ENCODE peak calls at places on chromosomes 12 and 14, in eight cellular contexts. N is upper lobe of left lung, Z is body of pancreas, G is A549, U is HCT116, J is HepG2, C is heart left ventricle, S is GM12878. H is an unnamed sample.
A peak's percentile ranks its signal among the peaks of the same experiment; 100 is the strongest.

GRCh38 chr12:40226652-40227051 is 1.9 kb downstream of the LRRK2 start:
- ATAC-seq in N (peak; percentile 74), Z (peak; percentile 77), G (peak; percentile 75), U (no peak), J (no peak), C (peak; percentile 78), S (peak; percentile 37), H (peak; percentile 77)

GRCh38 chr14:98069712-98070133 is 1202.3 kb downstream of the BCL11B start:
- ATAC-seq in N (peak; percentile 40), Z (peak; percentile 89), G (no peak), U (no peak), J (no peak), C (peak; percentile 7), S (no peak), H (no peak)

GRCh38 chr12:131388164-131388795 is 322.6 kb upstream of the SFSWAP start:
- ATAC-seq in N (no peak), Z (no peak), G (no peak), U (no peak), J (no peak), C (no peak), S (no peak), H (no peak)

GRCh38 chr12:53365245-53365904 is 14.6 kb upstream of the SP1 start:
- ATAC-seq in N (peak; percentile 88), Z (no peak), G (peak; percentile 76), U (peak; percentile 13), J (peak; percentile 52), C (peak; percentile 77), S (peak; percentile 36), H (peak; percentile 82)

GRCh38 chr14:89495718-89496117 is 78.7 kb upstream of the FOXN3 start:
- ATAC-seq in N (no peak), Z (no peak), G (no peak), U (no peak), J (no peak), C (no peak), S (no peak), H (no peak)

GRCh38 chr14:101410126-101410525 is 151.2 kb upstream of the DIO3 start:
- ATAC-seq in N (no peak), Z (no peak), G (no peak), U (no peak), J (no peak), C (no peak), S (no peak), H (no peak)

GRCh38 chr12:51836012-51836832 is 12.3 kb downstream of the FIGNL2 start:
- ATAC-seq in N (no peak), Z (peak; percentile 24), G (no peak), U (peak; percentile 72), J (no peak), C (no peak), S (no peak), H (no peak)

GRCh38 chr12:26795899-26796298 is 37.1 kb downstream of the ITPR2 start:
- ATAC-seq in N (no peak), Z (no peak), G (no peak), U (no peak), J (no peak), C (no peak), S (no peak), H (no peak)

GRCh38 chr14:33404054-33404453 is 465.4 kb downstream of the NPAS3 start:
- ATAC-seq in N (peak; percentile 71), Z (no peak), G (no peak), U (no peak), J (no peak), C (no peak), S (no peak), H (no peak)

GRCh38 chr12:6457220-6457945 is 5.5 kb downstream of the TAPBPL start:
- ATAC-seq in N (no peak), Z (no peak), G (no peak), U (no peak), J (no peak), C (no peak), S (no peak), H (no peak)

GRCh38 chr12:84247931-84248330 is 664.7 kb downstream of the SLC6A15 start:
- ATAC-seq in N (no peak), Z (no peak), G (no peak), U (no peak), J (no peak), C (no peak), S (no peak), H (no peak)

GRCh38 chr12:122129131-122129530 is 44.9 kb downstream of the IL31 start:
- ATAC-seq in N (no peak), Z (no peak), G (no peak), U (no peak), J (no peak), C (no peak), S (no peak), H (no peak)

GRCh38 chr12:62602445-62603060 is 135.9 kb downstream of the MON2 start:
- ATAC-seq in N (peak; percentile 93), Z (peak; percentile 84), G (peak; percentile 84), U (peak; percentile 72), J (peak; percentile 76), C (peak; percentile 91), S (peak; percentile 79), H (peak; percentile 89)

GRCh38 chr12:95085612-95086011 is 12.2 kb upstream of the NR2C1 start:
- ATAC-seq in N (no peak), Z (no peak), G (no peak), U (no peak), J (no peak), C (no peak), S (peak; percentile 46), H (no peak)

GRCh38 chr14:101333335-101334280 is 227.7 kb upstream of the DIO3 start:
- ATAC-seq in N (no peak), Z (no peak), G (no peak), U (no peak), J (no peak), C (no peak), S (no peak), H (no peak)

GRCh38 chr12:89468017-89468416 is 56.6 kb downstream of the GALNT4 start:
- ATAC-seq in N (no peak), Z (no peak), G (no peak), U (no peak), J (no peak), C (no peak), S (no peak), H (no peak)

GRCh38 chr12:24835377-24835776 is 113.5 kb downstream of the BCAT1 start:
- ATAC-seq in N (no peak), Z (no peak), G (no peak), U (no peak), J (no peak), C (no peak), S (no peak), H (no peak)
- TF ChIP-seq POLR2A in N (no peak), Z (no peak), G (no peak), U (no peak), J (no peak), C (no peak), S (no peak), H (no peak)

GRCh38 chr12:49707127-49707811 is at the start of gene FMNL3:
- ATAC-seq in N (peak; percentile 98), Z (peak; percentile 99), G (peak; percentile 95), U (peak; percentile 98), J (peak; percentile 94), C (peak; percentile 97), S (peak; percentile 82), H (peak; percentile 98)

GRCh38 chr12:49703647-49704137 is 3.5 kb downstream of the FMNL3 start:
- ATAC-seq in N (no peak), Z (no peak), G (no peak), U (no peak), J (no peak), C (no peak), S (peak; percentile 48), H (no peak)

GRCh38 chr12:49706351-49707126 is 666 bp downstream of the FMNL3 start:
- ATAC-seq in N (peak; percentile 41), Z (peak; percentile 4), G (peak; percentile 22), U (peak; percentile 3), J (peak; percentile 32), C (peak; percentile 12), S (peak; percentile 24), H (peak; percentile 17)

GRCh38 chr12:49707812-49708147 is 575 bp upstream of the FMNL3 start:
- ATAC-seq in N (no peak), Z (peak; percentile 3), G (peak; percentile 11), U (peak; percentile 2), J (no peak), C (no peak), S (no peak), H (no peak)

DNA sequence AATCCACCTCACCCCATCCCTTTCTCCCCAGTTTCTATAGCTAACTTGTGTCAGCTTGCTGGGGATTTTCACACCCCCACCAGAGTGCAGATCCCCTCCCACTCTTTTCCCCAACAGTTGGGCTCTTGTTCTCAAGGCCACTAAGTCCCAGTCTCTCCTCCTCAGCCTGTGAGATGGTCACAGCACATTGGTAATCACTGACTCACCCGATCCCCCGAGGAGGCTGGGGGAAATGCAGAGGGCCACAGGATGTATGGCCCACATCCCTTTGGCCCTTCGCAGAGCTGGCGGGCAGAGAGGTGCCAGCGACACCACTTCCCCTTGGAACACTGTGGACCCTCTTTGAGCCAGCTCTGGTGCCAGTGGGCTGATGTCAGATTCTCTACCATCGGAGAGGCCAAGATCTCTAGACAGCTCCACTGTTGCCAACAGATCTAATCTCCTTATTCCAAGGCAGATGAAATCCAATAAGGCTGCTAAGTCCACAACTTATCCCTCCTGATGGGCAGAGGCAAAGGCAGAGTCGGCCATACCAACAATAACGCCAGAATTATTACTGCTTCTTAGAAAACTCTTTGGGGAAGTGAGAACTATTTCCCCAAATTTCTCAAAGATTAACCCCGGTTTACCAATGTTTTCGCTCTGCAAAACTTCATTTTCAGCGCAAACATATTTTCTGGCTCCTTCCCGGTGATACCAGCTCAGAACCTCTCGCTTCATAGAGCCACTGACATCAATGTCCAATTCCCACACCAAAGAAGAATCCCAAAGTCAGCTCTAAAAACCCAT is 1.5 kb downstream of the FMNL3 start:
- ATAC-seq in N (no peak), Z (no peak), G (no peak), U (no peak), J (no peak), C (peak; percentile 49), S (peak; percentile 50), H (no peak)
- TF ChIP-seq POLR2A in N (no peak), Z (peak; percentile 25), G (no peak), U (no peak), J (no peak), C (no peak), S (peak; percentile 80), H (no peak)

GRCh38 chr12:24909667-24910066 is 39.2 kb downstream of the BCAT1 start:
- ATAC-seq in N (peak; percentile 89), Z (peak; percentile 81), G (peak; percentile 76), U (no peak), J (no peak), C (peak; percentile 68), S (peak; percentile 50), H (peak; percentile 77)
- TF ChIP-seq POLR2A in N (no peak), Z (peak; percentile 14), G (no peak), U (no peak), J (no peak), C (no peak), S (no peak), H (no peak)

DNA sequence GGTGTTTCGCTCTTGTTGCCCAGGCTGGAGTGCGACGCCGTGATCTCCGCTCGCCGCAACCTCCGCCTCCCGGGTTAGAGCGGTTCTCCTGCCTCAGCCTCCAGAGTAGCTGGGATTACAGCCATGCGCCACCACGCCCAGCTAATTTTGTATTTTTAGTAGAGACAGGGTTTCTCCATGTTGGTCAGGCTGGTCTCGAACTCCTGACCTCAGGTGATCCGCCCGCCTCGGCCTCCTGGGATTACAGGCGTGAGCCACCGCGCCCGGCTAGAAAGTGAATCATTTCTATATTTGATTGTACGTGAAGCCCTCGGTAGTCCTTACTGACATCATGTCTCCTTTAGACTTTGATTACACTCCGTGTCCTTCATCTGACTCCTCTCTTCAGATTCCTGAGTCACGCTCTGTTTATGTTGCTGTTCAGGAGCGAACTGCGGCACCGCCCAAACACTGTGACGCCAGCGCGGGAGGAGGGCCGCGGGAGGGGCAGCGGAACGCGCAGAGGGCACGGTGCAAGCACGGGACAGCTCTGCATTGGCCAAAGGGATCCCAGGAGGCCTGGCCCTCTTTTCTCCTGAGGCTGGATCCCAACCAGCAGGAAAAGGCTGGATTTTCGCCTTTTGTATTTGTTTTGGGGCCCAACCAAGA is 578 bp upstream of the GABARAPL1 start:
- ATAC-seq in N (peak; percentile 94), Z (peak; percentile 90), G (peak; percentile 89), U (peak; percentile 91), J (peak; percentile 96), C (peak; percentile 92), S (peak; percentile 84), H (peak; percentile 93)
- TF ChIP-seq POLR2A in N (peak; percentile 61), Z (peak; percentile 92), G (no peak), U (no peak), J (peak; percentile 77), C (peak; percentile 32), S (no peak), H (no peak)